ENCODE peak calls at places on chromosomes 2 and 18, in four cellular contexts. A, S, Z and L are unnamed samples.

GRCh38 chr2:17759805-17760204 is 5.9 kb downstream of the GEN1 start:
- DNase-seq in A (no peak), S (no peak), Z (no peak), L (peak)

GRCh38 chr2:171172980-171173542 is 12.4 kb upstream of the TLK1 start:
- DNase-seq in A (no peak), S (no peak), Z (no peak), L (peak)

GRCh38 chr2:28247326-28247725 is 145.3 kb upstream of the FOSL2 start:
- DNase-seq in A (no peak), S (no peak), Z (no peak), L (no peak)

GRCh38 chr18:34976534-34976898 is 64.7 kb upstream of the MAPRE2 start:
- DNase-seq in A (no peak), S (no peak), Z (no peak), L (no peak)

GRCh38 chr2:191977754-191978153 is 130.9 kb upstream of the CAVIN2 start:
- DNase-seq in A (no peak), S (no peak), Z (no peak), L (no peak)

GRCh38 chr2:172972005-172972619 is 103.5 kb upstream of the MAP3K20 start:
- DNase-seq in A (no peak), S (no peak), Z (no peak), L (peak)

GRCh38 chr18:26721876-26722581 is 143.5 kb downstream of the AQP4 start:
- DNase-seq in A (no peak), S (no peak), Z (no peak), L (no peak)

GRCh38 chr2:45010706-45011036 is 1.4 kb upstream of the SIX2 start:
- DNase-seq in A (no peak), S (no peak), Z (no peak), L (no peak)

GRCh38 chr2:202429164-202429980 is 53.2 kb downstream of the BMPR2 start:
- DNase-seq in A (no peak), S (no peak), Z (no peak), L (no peak)

GRCh38 chr18:13438507-13439056 is 220.0 kb downstream of the LDLRAD4 start:
- DNase-seq in A (no peak), S (no peak), Z (no peak), L (no peak)